ENCODE peak calls at places on chromosome 4, in four cellular contexts. F is hepatocyte, S is PC-3, A is psoas muscle. K is an unnamed sample.

GRCh38 chr4:6465985-6466384 is 6.4 kb downstream of the PPP2R2C start:
- DNase-seq in F (no peak), S (no peak), A (no peak), K (peak)

GRCh38 chr4:3342182-3342854 is 49.5 kb downstream of the RGS12 start:
- DNase-seq in F (peak), S (peak), A (no peak), K (no peak)

GRCh38 chr4:140675599-140676231 is 80.5 kb downstream of the TBC1D9 start:
- DNase-seq in F (no peak), S (peak), A (no peak), K (peak)

GRCh38 chr4:1418494-1419285 is 12.4 kb upstream of the NKX1-1 start:
- DNase-seq in F (no peak), S (no peak), A (no peak), K (no peak)

GRCh38 chr4:176261481-176261880 is 7.5 kb downstream of the ASB5 start:
- DNase-seq in F (no peak), S (no peak), A (no peak), K (no peak)

GRCh38 chr4:114005569-114006442 is 26.4 kb upstream of the ARSJ start:
- DNase-seq in F (no peak), S (peak), A (no peak), K (no peak)

GRCh38 chr4:1986578-1987210 is 22.1 kb downstream of the NELFA start:
- DNase-seq in F (no peak), S (no peak), A (no peak), K (no peak)

GRCh38 chr4:2689114-2689513 is 67.0 kb downstream of the TNIP2 start:
- DNase-seq in F (no peak), S (no peak), A (no peak), K (no peak)

GRCh38 chr4:3210467-3210866 is 38.5 kb upstream of the MSANTD1 start:
- DNase-seq in F (no peak), S (no peak), A (no peak), K (no peak)

GRCh38 chr4:2141762-2142520 is 82.8 kb downstream of the NAT8L start:
- DNase-seq in F (no peak), S (no peak), A (no peak), K (peak)

GRCh38 chr4:72031868-72032619 is at the start of gene NPFFR2:
- DNase-seq in F (peak), S (no peak), A (peak), K (no peak)

GRCh38 chr4:1644906-1645657 is 39.0 kb downstream of the FAM53A start:
- DNase-seq in F (peak), S (no peak), A (peak), K (no peak)

GRCh38 chr4:46386570-46386969 is 3.4 kb downstream of the GABRA2 start:
- DNase-seq in F (peak), S (peak), A (no peak), K (no peak)

GRCh38 chr4:85246055-85246454 is 228.9 kb upstream of the ARHGAP24 start:
- DNase-seq in F (no peak), S (no peak), A (peak), K (no peak)

GRCh38 chr4:85244638-85245037 is 230.3 kb upstream of the ARHGAP24 start:
- DNase-seq in F (no peak), S (peak), A (no peak), K (no peak)

DNA sequence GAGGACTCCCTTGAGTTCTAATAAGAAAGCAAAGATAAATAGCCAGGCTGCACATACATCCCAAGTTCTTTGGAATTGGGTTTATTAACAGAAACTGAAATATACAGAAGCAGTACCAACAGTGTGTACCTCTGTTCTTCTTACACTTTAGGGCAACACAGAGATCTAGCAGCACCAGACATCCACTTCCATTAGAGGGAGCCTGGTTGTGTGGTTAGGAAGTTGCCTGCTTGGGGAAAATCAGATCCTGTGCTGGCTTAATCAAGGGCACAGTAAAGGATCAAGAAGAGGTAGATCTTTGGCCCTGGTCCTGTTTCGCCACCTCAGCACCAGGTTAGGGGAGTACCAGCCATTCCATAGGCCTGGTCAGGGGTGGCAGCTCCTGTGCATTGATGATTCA is 231.1 kb upstream of the ARHGAP24 start:
- DNase-seq in F (no peak), S (peak), A (no peak), K (no peak)
- TF ChIP-seq CTCF in F (peak), S (no peak), A (no peak), K (no peak)

DNA sequence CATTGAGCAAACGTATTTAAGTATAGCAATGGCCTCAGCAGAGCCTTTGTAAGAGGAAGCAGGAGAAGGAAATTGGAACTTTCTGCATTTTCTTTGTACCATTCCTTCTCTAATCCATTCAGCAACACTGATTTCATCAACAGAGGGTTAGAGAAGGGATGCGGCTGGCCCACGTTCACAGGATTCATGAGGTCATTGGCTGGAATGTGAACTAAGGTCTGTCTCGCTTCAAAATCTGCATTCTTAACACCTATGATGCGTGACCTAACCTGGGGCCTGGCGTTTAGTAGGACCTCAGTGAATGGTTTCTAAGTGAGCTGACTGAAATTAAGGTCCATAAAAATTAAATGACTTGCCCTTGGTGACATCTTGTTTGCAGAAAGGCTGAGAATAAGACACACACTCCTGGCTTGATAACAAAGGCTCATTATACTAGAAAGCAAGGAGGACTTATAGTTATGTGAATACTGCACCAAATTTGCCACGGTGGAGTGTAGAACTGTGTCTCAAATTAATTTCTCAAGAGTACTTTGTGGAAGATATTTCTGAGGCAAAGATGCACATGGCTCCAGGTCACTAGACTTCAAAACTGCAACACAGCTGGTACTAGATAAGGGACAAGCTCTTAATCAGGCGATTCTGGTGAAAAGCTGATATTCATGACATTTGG is 25.4 kb downstream of the FGFBP1 start:
- DNase-seq in F (no peak), S (no peak), A (no peak), K (no peak)
- H3K27ac ChIP-seq in F (peak), S (peak), A (no peak), K (no peak)

GRCh38 chr4:83370640-83370906 is 35.9 kb upstream of the HPSE start:
- DNase-seq in F (no peak), S (no peak), A (no peak), K (no peak)

GRCh38 chr4:83371936-83372335 is 37.3 kb upstream of the HPSE start:
- DNase-seq in F (peak), S (no peak), A (no peak), K (no peak)

GRCh38 chr4:83371235-83371634 is 36.6 kb upstream of the HPSE start:
- DNase-seq in F (no peak), S (no peak), A (no peak), K (no peak)

GRCh38 chr4:83364312-83364711 is 29.7 kb upstream of the HPSE start:
- DNase-seq in F (no peak), S (no peak), A (no peak), K (no peak)

DNA sequence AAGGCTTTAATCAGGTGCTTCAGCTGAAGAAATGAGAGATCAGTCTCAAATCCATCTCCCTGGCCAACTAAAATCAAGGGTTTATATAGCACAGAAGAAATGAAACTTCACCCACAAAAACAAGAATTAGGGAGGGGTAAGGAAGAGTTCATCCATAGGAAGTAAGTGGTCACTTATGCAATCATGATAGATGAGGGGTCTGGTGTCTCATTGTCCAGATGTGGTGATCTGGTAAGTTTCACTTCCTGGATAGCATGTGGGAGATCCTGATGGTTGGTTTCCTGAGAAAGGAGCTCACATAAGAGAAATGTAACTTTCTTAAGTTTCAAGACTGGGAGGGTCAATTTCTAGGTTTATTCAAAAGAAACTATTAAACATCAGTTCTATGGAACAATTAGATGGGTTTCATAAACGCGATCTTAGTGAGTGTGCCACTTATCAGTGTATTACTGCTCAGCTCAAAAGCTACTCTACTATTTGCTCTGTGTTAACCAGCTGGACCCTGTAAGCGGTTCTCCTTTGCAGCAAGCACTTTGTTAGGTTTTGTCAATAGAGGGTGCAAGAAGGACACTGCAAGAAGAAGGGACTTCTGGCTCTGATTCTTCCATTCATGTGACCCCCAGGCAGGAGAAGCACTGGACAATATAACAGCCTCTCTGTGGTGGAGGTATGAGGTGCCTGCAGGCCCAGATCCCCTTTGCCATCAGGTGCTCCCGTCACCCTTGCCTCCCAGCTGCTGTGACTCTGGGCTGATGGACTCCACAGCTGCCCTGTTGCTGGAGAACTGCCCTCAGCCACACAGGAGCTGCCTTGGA is 35.4 kb upstream of the HPSE start:
- DNase-seq in F (peak), S (no peak), A (no peak), K (no peak)
- TF ChIP-seq CTCF in F (peak), S (no peak), A (no peak), K (no peak)

GRCh38 chr4:76704133-76704881 is 193.6 kb downstream of the SOWAHB start:
- DNase-seq in F (peak), S (peak), A (no peak), K (no peak)

GRCh38 chr4:76703123-76703490 is 194.8 kb downstream of the SOWAHB start:
- DNase-seq in F (peak), S (peak), A (no peak), K (no peak)

GRCh38 chr4:76703676-76704075 is 194.3 kb downstream of the SOWAHB start:
- DNase-seq in F (no peak), S (peak), A (no peak), K (no peak)

GRCh38 chr4:76706581-76706980 is 191.4 kb downstream of the SOWAHB start:
- DNase-seq in F (peak), S (no peak), A (no peak), K (no peak)

DNA sequence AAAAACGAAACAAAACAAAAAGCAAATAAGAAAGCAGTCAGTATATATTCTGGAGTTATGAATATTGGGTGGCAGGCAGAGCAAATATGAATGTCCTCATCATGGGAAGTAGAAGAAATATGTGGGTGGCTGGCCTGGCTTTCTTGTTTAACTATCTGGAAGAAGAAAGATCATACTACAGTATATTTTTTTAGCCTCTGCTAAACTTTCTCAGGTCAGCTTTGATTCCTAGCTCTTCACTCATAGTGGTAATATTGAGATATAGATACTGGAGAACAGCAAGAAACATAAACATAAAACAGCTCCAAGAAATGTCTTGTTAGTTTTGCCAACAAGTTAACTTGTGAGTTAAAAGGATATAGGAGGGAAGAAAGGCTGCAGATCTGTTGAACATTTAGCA is 192.4 kb downstream of the SOWAHB start:
- DNase-seq in F (no peak), S (no peak), A (no peak), K (no peak)
- H3K27ac ChIP-seq in F (peak), S (peak), A (no peak), K (peak)

K was measured in esophagus muscularis mucosa.